ENCODE peak calls at places on chromosomes 2 and 18, in nine cellular contexts. K is iris pigment epithelial cell; Z is PC-9; I is EL; A is NCI-H774; R is GM13977; N is NCI-H1105; D is suprapubic skin; Y is activated naive CD8-positive, alpha-beta T cell treated with anti-CD3 and anti-CD28 coated beads, Interleukin-2, amount 50 U/mL, for 24 hours. W is an unnamed sample.

GRCh38 chr2:24050041-24050655 is 607 bp downstream of the FKBP1B start:
- DNase-seq in D (peak), N (no peak), A (no peak), Y (peak), I (peak), K (peak), Z (no peak), R (no peak), W (no peak)

GRCh38 chr2:65146067-65146466 is 16.2 kb upstream of the RAB1A start:
- DNase-seq in A (no peak), Y (no peak), I (no peak), N (no peak), Z (no peak), K (no peak), R (no peak), D (no peak), W (no peak)

GRCh38 chr2:25596506-25596905 is 76.9 kb downstream of the DTNB start:
- DNase-seq in A (no peak), D (no peak), I (peak), N (no peak), K (peak), Z (no peak), R (no peak), Y (no peak), W (no peak)

GRCh38 chr2:184339966-184340365 is 258.4 kb upstream of the ZNF804A start:
- DNase-seq in I (peak), Y (no peak), K (peak), N (no peak), D (no peak), R (no peak), Z (no peak), A (no peak), W (peak)

GRCh38 chr2:191030521-191031154 is 16.7 kb upstream of the STAT1 start:
- DNase-seq in Z (no peak), D (no peak), N (peak), I (peak), R (peak), Y (no peak), K (peak), A (peak), W (peak)

GRCh38 chr2:230627806-230628724 is 84.6 kb upstream of the CAB39 start:
- DNase-seq in K (peak), Y (no peak), I (peak), N (no peak), D (no peak), Z (no peak), A (no peak), R (no peak), W (peak)

GRCh38 chr2:238869293-238870124 is 21.6 kb downstream of the TWIST2 start:
- DNase-seq in A (no peak), R (no peak), Y (no peak), K (no peak), D (peak), I (peak), N (no peak), Z (peak), W (peak)

GRCh38 chr2:235979753-235980459 is 188.3 kb downstream of the GBX2 start:
- DNase-seq in A (peak), Y (no peak), R (no peak), K (no peak), N (peak), Z (no peak), I (no peak), D (no peak), W (no peak)

GRCh38 chr2:69597105-69597504 is 46.4 kb downstream of the AAK1 start:
- DNase-seq in I (no peak), K (no peak), N (no peak), Z (no peak), A (no peak), D (no peak), R (no peak), Y (no peak), W (no peak)

GRCh38 chr2:170696006-170696405 is 19.1 kb upstream of the SP5 start:
- DNase-seq in R (no peak), Z (no peak), N (no peak), I (no peak), D (no peak), K (no peak), A (no peak), Y (no peak), W (no peak)

GRCh38 chr18:31631526-31631925 is 39.8 kb downstream of the TTR start:
- DNase-seq in Z (no peak), N (no peak), R (no peak), Y (no peak), I (no peak), K (no peak), A (no peak), D (no peak), W (no peak)

GRCh38 chr18:40415224-40415791 is 1539.7 kb upstream of the PIK3C3 start:
- DNase-seq in N (no peak), Y (no peak), I (no peak), R (no peak), Z (no peak), D (no peak), A (no peak), K (no peak), W (no peak)

GRCh38 chr2:105780606-105781005 is 35.9 kb downstream of the NCK2 start:
- DNase-seq in I (no peak), N (no peak), Z (no peak), A (no peak), Y (no peak), D (no peak), K (no peak), R (no peak), W (no peak)

GRCh38 chr2:237354930-237355329 is 59.0 kb downstream of the COL6A3 start:
- DNase-seq in A (no peak), Z (no peak), K (peak), R (no peak), D (no peak), Y (no peak), N (no peak), I (peak), W (no peak)

GRCh38 chr18:11366410-11366809 is 217.0 kb upstream of the PIEZO2 start:
- DNase-seq in R (no peak), Z (no peak), D (no peak), N (no peak), I (peak), Y (no peak), K (peak), A (no peak), W (peak)

GRCh38 chr2:4340536-4340935 is 637.2 kb downstream of the DCDC2C start:
- DNase-seq in I (no peak), Y (no peak), N (no peak), R (no peak), K (peak), Z (no peak), A (no peak), D (no peak), W (no peak)

GRCh38 chr2:88092773-88093172 is 25.1 kb downstream of the SMYD1 start:
- DNase-seq in A (no peak), Z (no peak), R (no peak), D (no peak), Y (no peak), K (no peak), N (no peak), I (no peak), W (no peak)

GRCh38 chr2:150911766-150912280 is 349.8 kb downstream of the RBM43 start:
- DNase-seq in D (peak), A (no peak), K (peak), Y (no peak), I (peak), N (no peak), Z (peak), R (no peak), W (peak)

GRCh38 chr18:3329471-3329870 is 67.5 kb downstream of the MYL12B start:
- DNase-seq in R (no peak), N (no peak), A (no peak), K (no peak), Y (no peak), I (peak), D (no peak), Z (peak), W (no peak)

GRCh38 chr2:128310094-128310716 is 8.5 kb downstream of the HS6ST1 start:
- DNase-seq in I (no peak), Z (no peak), D (peak), K (no peak), R (no peak), N (no peak), Y (no peak), A (no peak), W (no peak)

GRCh38 chr2:109143214-109144187 is 14.5 kb downstream of the SH3RF3 start:
- DNase-seq in A (no peak), Z (no peak), D (no peak), N (no peak), Y (peak), I (no peak), K (no peak), R (peak), W (no peak)

GRCh38 chr18:5103286-5103685 is 93.8 kb downstream of the AKAIN1 start:
- DNase-seq in Z (no peak), D (no peak), I (no peak), N (no peak), K (no peak), R (no peak), A (no peak), Y (no peak), W (no peak)

GRCh38 chr2:234548720-234549420 is 52.0 kb upstream of the ARL4C start:
- DNase-seq in K (peak), A (no peak), R (no peak), Z (no peak), N (no peak), Y (no peak), D (no peak), I (no peak), W (peak)

GRCh38 chr2:179440642-179441251 is 176.1 kb upstream of the SESTD1 start:
- DNase-seq in N (no peak), D (no peak), Z (peak), I (peak), Y (no peak), R (peak), A (no peak), K (peak), W (peak)

GRCh38 chr2:157838442-157839161 is 37.5 kb downstream of the ACVR1 start:
- DNase-seq in I (peak), R (no peak), K (peak), A (peak), D (no peak), N (no peak), Z (no peak), Y (peak), W (peak)

GRCh38 chr2:141068053-141068682 is 1062.6 kb downstream of the LRP1B start:
- DNase-seq in D (no peak), A (no peak), I (no peak), Z (no peak), Y (no peak), K (no peak), R (no peak), N (no peak), W (no peak)

GRCh38 chr2:162678551-162678950 is 160.0 kb downstream of the KCNH7 start:
- DNase-seq in R (no peak), I (no peak), Z (no peak), N (no peak), Y (no peak), K (peak), A (no peak), D (no peak), W (peak)

GRCh38 chr18:43882358-43882757 is 605.1 kb upstream of the SYT4 start:
- DNase-seq in N (no peak), D (peak), A (no peak), R (no peak), Y (no peak), I (no peak), K (no peak), Z (no peak), W (no peak)

GRCh38 chr2:10382313-10383061 is 65.6 kb downstream of the ODC1 start:
- DNase-seq in D (no peak), K (no peak), I (no peak), A (no peak), Y (peak), R (no peak), N (no peak), Z (no peak), W (no peak)

GRCh38 chr18:47420130-47420529 is 168.7 kb upstream of the SKOR2 start:
- DNase-seq in Z (no peak), Y (no peak), D (no peak), K (no peak), A (no peak), I (no peak), N (no peak), R (peak), W (no peak)

GRCh38 chr2:27762951-27763906 is 8.3 kb upstream of the MRPL33 start:
- DNase-seq in D (no peak), K (peak), N (no peak), A (no peak), Z (peak), R (no peak), I (peak), Y (no peak), W (no peak)

GRCh38 chr2:26843041-26843440 is 4.9 kb upstream of the DPYSL5 start:
- DNase-seq in K (no peak), R (no peak), N (no peak), D (no peak), A (no peak), Z (no peak), I (no peak), Y (no peak), W (no peak)